ENCODE peak calls at places on chromosomes 1 and 21, in five cellular contexts. M is HepG2, B is H1, U is SK-N-SH, R is GM12878. A is an unnamed sample.

GRCh38 chr1:178093958-178094751 is at the start of gene RASAL2:
- DNase-seq in B (peak), R (no peak), M (peak), U (peak), A (peak)

GRCh38 chr21:38542263-38542662 is 44.0 kb upstream of the ERG start:
- DNase-seq in M (no peak), U (no peak), R (no peak), B (no peak), A (no peak)

GRCh38 chr21:46431884-46432488 is 26.7 kb upstream of the DIP2A start:
- DNase-seq in R (no peak), M (no peak), U (no peak), B (no peak), A (no peak)

GRCh38 chr1:212179394-212180076 is 105.7 kb upstream of the PPP2R5A start:
- DNase-seq in U (no peak), R (no peak), B (no peak), M (no peak), A (peak)

GRCh38 chr1:161987303-161987702 is 36.4 kb downstream of the OLFML2B start:
- DNase-seq in U (no peak), R (no peak), M (no peak), B (no peak), A (no peak)

GRCh38 chr1:30902653-30903290 is 5.8 kb downstream of the SDC3 start:
- DNase-seq in U (no peak), B (no peak), R (no peak), M (no peak), A (no peak)

GRCh38 chr1:79899914-79900313 is 893.4 kb upstream of the ADGRL4 start:
- DNase-seq in M (no peak), R (no peak), U (no peak), B (no peak), A (no peak)

GRCh38 chr1:20634594-20635084 is 1.4 kb downstream of the PINK1 start:
- DNase-seq in U (peak), R (no peak), M (peak), B (peak), A (peak)

GRCh38 chr1:63790989-63791388 is 17.2 kb downstream of the ROR1 start:
- DNase-seq in M (no peak), U (no peak), B (no peak), R (no peak), A (no peak)

GRCh38 chr1:153538315-153538821 is 2.4 kb downstream of the S100A5 start:
- DNase-seq in M (peak), B (peak), R (no peak), U (peak), A (peak)

GRCh38 chr1:225709101-225709500 is 56.2 kb upstream of the ENAH start:
- DNase-seq in R (no peak), M (peak), U (no peak), B (no peak), A (no peak)

GRCh38 chr1:3049905-3050304 is 19.1 kb upstream of the PRDM16 start:
- DNase-seq in U (no peak), R (no peak), B (no peak), M (no peak), A (no peak)

GRCh38 chr1:5555853-5556252 is 436.4 kb downstream of the NPHP4 start:
- DNase-seq in U (no peak), R (no peak), B (no peak), M (no peak), A (no peak)

GRCh38 chr1:11279630-11280029 is 6.6 kb downstream of the UBIAD1 start:
- DNase-seq in R (no peak), M (no peak), B (no peak), U (no peak), A (peak)

GRCh38 chr1:11281518-11282331 is 8.7 kb downstream of the UBIAD1 start:
- DNase-seq in U (no peak), M (no peak), R (no peak), B (no peak), A (no peak)

GRCh38 chr1:11283148-11283547 is 10.2 kb downstream of the UBIAD1 start:
- DNase-seq in U (no peak), M (no peak), R (no peak), B (no peak), A (no peak)

GRCh38 chr1:11279152-11279551 is 6.2 kb downstream of the UBIAD1 start:
- DNase-seq in R (no peak), M (no peak), B (no peak), U (no peak), A (no peak)

GRCh38 chr1:11280719-11281376 is 7.8 kb downstream of the UBIAD1 start:
- DNase-seq in U (no peak), R (peak), B (no peak), M (no peak), A (no peak)
- TF ChIP-seq TAF1 in U (no peak), R (no peak), B (no peak), M (no peak), A (no peak)

DNA sequence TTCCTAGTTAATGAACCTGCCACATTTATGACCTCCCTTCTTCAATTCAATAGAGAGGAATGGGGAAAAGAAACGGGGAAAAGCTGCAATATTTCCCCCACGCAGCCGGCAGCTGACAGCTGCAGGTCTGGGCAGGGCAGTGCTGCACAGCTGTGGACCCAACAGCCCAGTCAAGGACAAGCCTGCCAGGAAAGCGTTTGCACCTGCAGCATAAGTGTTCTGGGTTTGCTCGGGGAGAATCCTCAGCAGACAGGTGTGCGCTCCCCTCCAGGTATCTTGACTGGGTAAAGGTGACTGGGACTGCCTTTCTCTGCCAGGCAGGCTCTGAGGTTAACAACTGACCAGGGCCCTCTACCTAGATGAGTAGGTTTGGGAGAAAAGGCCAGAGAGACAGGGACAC is 53.3 kb downstream of the FBXO2 start:
- DNase-seq in R (no peak), B (no peak), U (no peak), M (no peak), A (no peak)
- TF ChIP-seq MAX in R (no peak), B (no peak), U (no peak), M (no peak), A (no peak)

DNA sequence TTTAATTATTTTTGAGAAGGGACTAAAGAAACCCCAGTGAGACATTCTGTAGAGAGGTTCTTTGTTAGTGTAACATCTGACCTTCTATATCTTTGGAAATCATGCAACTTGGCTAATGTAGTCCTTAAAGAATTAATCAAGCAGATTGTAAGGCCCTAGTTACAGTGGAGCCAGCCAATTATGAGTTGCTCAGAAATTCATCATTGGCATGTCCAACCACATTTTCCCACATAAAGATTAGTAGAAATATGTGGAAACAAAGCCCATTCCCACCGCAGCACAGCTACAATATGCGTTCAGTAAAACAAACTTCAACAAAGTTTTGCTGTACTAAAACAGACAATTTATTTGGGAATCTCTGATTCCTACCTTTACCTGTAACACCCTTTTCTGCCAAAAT is 27.8 kb downstream of the WNT2B start:
- DNase-seq in R (no peak), M (no peak), B (no peak), U (no peak), A (no peak)
- TF ChIP-seq SIN3A in R (no peak), M (no peak), B (no peak), U (no peak), A (no peak)

DNA sequence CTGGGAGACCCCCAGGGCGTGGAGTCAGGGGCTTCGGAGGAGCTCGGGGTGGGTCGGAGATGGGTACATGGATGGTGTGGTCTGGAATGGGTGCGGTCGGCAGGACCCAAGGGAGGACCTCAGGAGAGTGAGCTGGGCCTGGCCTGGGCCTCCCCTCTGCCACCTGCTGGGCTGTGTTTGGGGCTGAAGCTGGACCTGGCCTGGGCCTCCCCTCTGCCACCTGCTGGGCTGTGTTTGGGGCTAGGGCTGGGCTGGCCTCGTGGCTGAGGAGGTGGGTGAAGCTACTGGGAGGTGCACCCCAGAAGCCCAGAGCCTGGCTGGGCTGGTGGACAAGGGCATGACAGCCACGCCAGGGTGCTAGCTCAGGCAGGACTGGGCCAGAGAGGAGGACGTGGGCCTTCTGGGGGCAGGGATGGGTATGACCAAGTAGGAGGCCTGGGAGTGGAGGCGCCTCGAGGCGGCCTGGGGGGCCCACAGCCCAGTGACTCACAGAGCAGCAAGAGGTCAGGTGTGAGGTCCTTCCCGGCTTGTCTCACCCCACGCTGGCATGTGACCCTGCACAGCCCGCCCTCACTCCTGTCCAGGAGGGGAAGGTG is 14.5 kb downstream of the SAMD11 start:
- DNase-seq in M (peak), B (no peak), U (peak), R (no peak), A (peak)
- TF ChIP-seq TAF1 in M (no peak), B (no peak), U (no peak), R (no peak), A (no peak)

GRCh38 chr1:66143661-66144060 is 351.0 kb downstream of the PDE4B start:
- DNase-seq in M (no peak), B (no peak), R (no peak), U (no peak), A (no peak)

GRCh38 chr1:66137235-66137634 is 344.5 kb downstream of the PDE4B start:
- DNase-seq in B (no peak), R (no peak), U (no peak), M (no peak), A (no peak)

GRCh38 chr1:66135165-66135564 is 342.5 kb downstream of the PDE4B start:
- DNase-seq in B (no peak), U (no peak), M (no peak), R (no peak), A (no peak)

GRCh38 chr1:66138613-66139012 is 345.9 kb downstream of the PDE4B start:
- DNase-seq in U (no peak), M (no peak), B (no peak), R (no peak), A (no peak)

GRCh38 chr1:66140072-66140471 is 347.4 kb downstream of the PDE4B start:
- DNase-seq in B (no peak), M (no peak), U (no peak), R (no peak), A (no peak)
- TF ChIP-seq MAX in B (no peak), M (no peak), U (no peak), R (no peak), A (no peak)

DNA sequence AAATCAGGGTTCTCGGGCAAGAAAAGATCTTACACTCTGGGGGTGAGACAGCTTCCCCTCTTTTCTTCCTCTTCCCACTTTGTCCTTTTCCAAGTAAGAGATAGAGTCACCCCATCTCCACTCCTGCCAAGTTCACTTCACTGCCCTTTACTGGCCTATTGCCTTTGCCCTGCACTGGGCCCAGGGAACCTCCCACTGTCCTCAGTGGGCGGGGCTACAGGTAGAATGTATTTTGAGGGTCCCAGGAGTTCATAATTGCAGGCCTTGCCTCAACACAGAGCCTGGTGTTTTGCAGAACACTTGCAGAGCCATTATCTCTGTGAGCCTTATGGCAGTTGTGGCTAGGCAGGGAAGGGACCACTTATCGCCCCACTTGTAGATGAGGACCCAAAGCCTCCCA is 3.3 kb downstream of the AMPD2 start:
- DNase-seq in B (no peak), U (no peak), R (no peak), M (no peak), A (peak)
- TF ChIP-seq SIN3A in B (no peak), U (no peak), R (no peak), M (no peak), A (no peak)

DNA sequence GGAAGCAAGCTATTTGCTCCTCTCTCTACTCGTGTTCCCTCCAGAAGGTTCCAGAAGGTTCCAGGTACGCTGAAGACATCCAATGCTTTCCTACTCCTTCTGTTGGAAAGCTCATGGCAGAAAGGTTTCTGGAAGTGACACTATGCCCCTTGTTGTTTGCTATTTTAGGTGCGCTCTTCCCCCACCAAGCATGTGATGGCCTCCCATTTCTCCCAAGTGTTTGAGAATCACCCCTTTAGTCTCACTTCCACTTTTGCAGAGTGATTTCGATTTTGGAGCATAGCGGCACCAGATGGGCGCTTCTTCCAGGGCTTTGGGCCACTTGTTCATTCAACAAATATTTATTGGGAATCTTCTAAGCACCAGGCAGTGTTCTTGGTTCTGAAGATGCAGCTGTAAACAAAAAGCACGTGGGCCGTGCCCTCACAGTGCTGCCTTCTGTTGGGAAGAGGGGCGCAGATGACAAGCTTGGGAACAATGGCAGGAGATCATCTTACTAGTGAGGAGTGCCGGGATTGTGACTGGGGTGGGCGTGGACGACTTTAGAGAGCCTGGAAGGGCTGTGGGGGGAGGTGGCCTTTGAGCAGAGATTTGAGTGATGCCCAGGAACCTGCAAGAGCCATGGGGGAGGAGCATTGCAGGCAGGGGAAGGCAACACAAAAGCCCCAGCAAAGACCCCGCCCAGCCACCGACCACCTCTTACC is 43.0 kb upstream of the TARDBP start:
- DNase-seq in R (no peak), U (no peak), B (no peak), M (no peak), A (no peak)
- TF ChIP-seq TAF1 in R (no peak), U (no peak), B (no peak), M (no peak), A (no peak)

DNA sequence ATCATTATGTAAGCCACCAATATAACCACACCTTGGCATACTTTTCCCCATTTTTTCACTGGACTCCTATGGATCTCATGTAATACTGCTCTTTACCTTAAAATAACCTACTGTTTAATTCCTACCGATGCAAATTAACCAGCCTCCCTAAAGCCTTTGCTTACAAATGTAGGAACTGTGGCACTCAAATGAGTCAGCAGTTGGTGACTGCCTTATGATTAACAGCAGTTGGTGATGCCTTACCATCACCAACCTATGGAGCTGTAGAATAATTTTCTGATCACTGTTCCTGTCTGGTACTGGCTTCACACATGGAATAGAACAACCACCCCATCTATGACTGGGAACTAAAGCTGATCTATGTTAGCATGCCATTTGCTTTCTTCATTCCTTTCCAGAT is 7.8 kb upstream of the NUDT17 start:
- DNase-seq in U (no peak), B (no peak), R (no peak), M (no peak), A (no peak)
- TF ChIP-seq MAX in U (no peak), B (no peak), R (no peak), M (no peak), A (no peak)

GRCh38 chr1:43912607-43913006 is 21.0 kb upstream of the ARTN start:
- DNase-seq in M (no peak), U (no peak), B (no peak), R (no peak), A (no peak)

GRCh38 chr1:43904660-43905551 is 28.7 kb upstream of the ARTN start:
- DNase-seq in M (no peak), R (no peak), B (no peak), U (no peak), A (no peak)

GRCh38 chr1:43910359-43910758 is 23.2 kb upstream of the ARTN start:
- DNase-seq in B (no peak), M (no peak), R (no peak), U (no peak), A (no peak)

GRCh38 chr1:43908226-43908625 is 25.4 kb upstream of the ARTN start:
- DNase-seq in U (no peak), B (no peak), R (no peak), M (no peak), A (no peak)

GRCh38 chr1:43908858-43909257 is 24.7 kb upstream of the ARTN start:
- DNase-seq in R (no peak), M (no peak), U (no peak), B (no peak), A (no peak)
- TF ChIP-seq SIN3A in R (no peak), M (no peak), U (no peak), B (no peak), A (no peak)

GRCh38 chr1:77400781-77401180 is 119.0 kb downstream of the AK5 start:
- DNase-seq in U (no peak), B (no peak), R (no peak), M (no peak), A (no peak)
- TF ChIP-seq TAF1 in U (no peak), B (no peak), R (no peak), M (no peak), A (no peak)

A was measured in K562.